ENCODE peak calls at places on chromosomes 11 and 22, in five cellular contexts. D, W, H, K and I are unnamed samples.

GRCh38 chr11:100941033-100941432 is 188.6 kb downstream of the PGR start:
- DNase-seq in W (no peak), K (no peak), D (no peak), H (no peak), I (no peak)

GRCh38 chr11:125990244-125990643 is 44.4 kb downstream of the VSIG10L2 start:
- DNase-seq in K (no peak), W (no peak), D (no peak), H (no peak), I (no peak)

GRCh38 chr11:106497321-106497720 is 419.9 kb downstream of the AASDHPPT start:
- DNase-seq in K (no peak), W (no peak), D (no peak), H (no peak), I (no peak)

GRCh38 chr11:121687961-121688566 is 235.3 kb upstream of the SORL1-AS1 start:
- DNase-seq in K (no peak), D (no peak), W (no peak), H (no peak), I (peak; percentile 58)

GRCh38 chr11:125207866-125208425 is 43.4 kb downstream of the PKNOX2 start:
- DNase-seq in K (no peak), D (no peak), H (no peak), W (no peak), I (no peak)

GRCh38 chr11:83521647-83522596 is 235.8 kb upstream of the CCDC90B start:
- DNase-seq in K (no peak), W (no peak), D (peak; percentile 15), H (no peak), I (peak; percentile 76)

GRCh38 chr22:26702906-26703830 is 45.8 kb downstream of the MIAT start:
- DNase-seq in H (no peak), D (no peak), W (no peak), K (no peak), I (no peak)

GRCh38 chr11:32131321-32131720 is 40.4 kb downstream of the RCN1 start:
- DNase-seq in D (no peak), W (no peak), K (no peak), H (no peak), I (no peak)

GRCh38 chr22:43742551-43742950 is 69.6 kb downstream of the EFCAB6 start:
- DNase-seq in K (no peak), D (no peak), W (no peak), H (no peak), I (no peak)

GRCh38 chr11:1049431-1049891 is 12.9 kb upstream of the MUC6 start:
- DNase-seq in K (no peak), D (no peak), W (no peak), H (no peak), I (no peak)

GRCh38 chr11:111846640-111847039 is 24.7 kb downstream of the ALG9 start:
- DNase-seq in H (no peak), W (no peak), D (no peak), K (no peak), I (no peak)

GRCh38 chr11:63132985-63133775 is 10.8 kb downstream of the SLC22A24 start:
- DNase-seq in D (no peak), W (no peak), K (no peak), H (no peak), I (peak; percentile 8)

GRCh38 chr11:114076974-114077373 is 17.5 kb downstream of the ZBTB16 start:
- DNase-seq in D (no peak), H (no peak), W (no peak), K (no peak), I (no peak)

GRCh38 chr11:46254135-46254491 is 23.3 kb upstream of the CREB3L1 start:
- DNase-seq in D (peak; percentile 53), K (no peak), W (no peak), H (no peak), I (no peak)

GRCh38 chr11:71247551-71248250 is 4.7 kb downstream of the SHANK2 start:
- DNase-seq in W (no peak), H (no peak), K (no peak), D (no peak), I (peak; percentile 87)

GRCh38 chr11:978073-978720 is 52.5 kb downstream of the AP2A2 start:
- DNase-seq in H (no peak), K (no peak), D (no peak), W (no peak), I (no peak)

GRCh38 chr22:30885001-30885366 is 83.6 kb downstream of the MORC2 start:
- DNase-seq in H (no peak), W (no peak), D (no peak), K (no peak), I (no peak)

GRCh38 chr11:68012843-68013610 is 2.9 kb downstream of the ALDH3B1 start:
- DNase-seq in K (no peak), D (peak; percentile 96), W (no peak), H (no peak), I (no peak)

GRCh38 chr11:118609380-118610219 is 2.2 kb downstream of the PHLDB1 start:
- DNase-seq in W (no peak), D (no peak), K (no peak), H (no peak), I (peak; percentile 57)

GRCh38 chr11:3849297-3849874 is 6.1 kb upstream of the STIM1 start:
- DNase-seq in K (no peak), W (no peak), D (peak; percentile 41), H (no peak), I (peak; percentile 66)

GRCh38 chr22:36886016-36886415 is 25.2 kb downstream of the NCF4 start:
- DNase-seq in K (no peak), H (no peak), W (no peak), D (no peak), I (no peak)

GRCh38 chr11:107006076-107006833 is 12.0 kb downstream of the GUCY1A2 start:
- DNase-seq in H (no peak), W (no peak), K (no peak), D (no peak), I (no peak)

GRCh38 chr22:19597399-19597735 is 73.2 kb upstream of the CLDN5 start:
- DNase-seq in H (no peak), K (no peak), W (no peak), D (peak; percentile 32), I (no peak)

GRCh38 chr11:5600374-5600851 is 4.0 kb downstream of the TRIM6 start:
- DNase-seq in H (peak; percentile 23), W (peak; percentile 66), K (peak; percentile 45), D (peak; percentile 63), I (peak; percentile 92)

GRCh38 chr22:46726066-46726985 is 11.7 kb downstream of the CERK start:
- DNase-seq in W (no peak), D (no peak), H (no peak), K (no peak), I (no peak)

GRCh38 chr11:79514695-79515094 is 73.9 kb upstream of the TENM4 start:
- DNase-seq in W (no peak), H (no peak), K (peak; percentile 18), D (no peak), I (no peak)

GRCh38 chr11:61917357-61918109 is at the start of gene RAB3IL1:
- DNase-seq in H (no peak), D (no peak), K (peak; percentile 91), W (no peak), I (peak; percentile 81)

GRCh38 chr22:31274017-31274416 is 18.3 kb downstream of the PIK3IP1 start:
- DNase-seq in D (no peak), K (no peak), H (no peak), W (no peak), I (no peak)

GRCh38 chr11:18521123-18521522 is 5.6 kb downstream of the TSG101 start:
- DNase-seq in H (no peak), D (no peak), W (no peak), K (no peak), I (no peak)
- TF ChIP-seq CREB1 in H (no peak), D (no peak), W (no peak), K (no peak), I (no peak)

GRCh38 chr11:77776455-77776854 is 44.1 kb downstream of the RSF1 start:
- DNase-seq in W (no peak), D (peak; percentile 29), K (peak; percentile 21), H (no peak), I (no peak)

GRCh38 chr11:77783023-77783422 is 37.5 kb downstream of the RSF1 start:
- DNase-seq in K (no peak), H (no peak), W (no peak), D (no peak), I (no peak)

GRCh38 chr11:77778118-77778517 is 42.4 kb downstream of the RSF1 start:
- DNase-seq in D (no peak), W (no peak), H (no peak), K (no peak), I (no peak)

GRCh38 chr11:77778549-77778948 is 42.0 kb downstream of the RSF1 start:
- DNase-seq in D (no peak), K (no peak), W (no peak), H (no peak), I (no peak)

GRCh38 chr11:77779935-77780334 is 40.6 kb downstream of the RSF1 start:
- DNase-seq in K (no peak), H (no peak), W (no peak), D (peak; percentile 29), I (peak; percentile 75)
- H4K20me1 ChIP-seq in K (no peaks in the 10 kb centered on the region), H (no peaks in the 10 kb centered on the region), W (peaks cover 14% of the 10 kb centered on the region), D (peaks cover 36% of the 10 kb centered on the region), I (peaks cover 22% of the 10 kb centered on the region)

GRCh38 chr11:65872555-65873279 is at the start of gene EFEMP2:
- DNase-seq in W (no peak), D (no peak), K (no peak), H (no peak), I (no peak)

GRCh38 chr11:65870307-65870658 is 2.3 kb downstream of the EFEMP2 start:
- DNase-seq in H (no peak), D (no peak), W (no peak), K (no peak), I (no peak)

GRCh38 chr11:65870706-65871681 is 1.6 kb downstream of the EFEMP2 start:
- DNase-seq in D (no peak), K (no peak), H (no peak), W (no peak), I (no peak)

GRCh38 chr11:65871811-65872548 is 620 bp downstream of the EFEMP2 start:
- DNase-seq in H (no peak), W (no peak), D (no peak), K (no peak), I (peak; percentile 62)

GRCh38 chr11:65873280-65874156 is 918 bp upstream of the EFEMP2 start:
- DNase-seq in K (peak; percentile 98), W (peak; percentile 84), H (peak; percentile 87), D (peak; percentile 80), I (peak; percentile 96)
- TF ChIP-seq EZH2 in K (no peak), W (no peak), H (no peak), D (no peak), I (no peak)

DNA sequence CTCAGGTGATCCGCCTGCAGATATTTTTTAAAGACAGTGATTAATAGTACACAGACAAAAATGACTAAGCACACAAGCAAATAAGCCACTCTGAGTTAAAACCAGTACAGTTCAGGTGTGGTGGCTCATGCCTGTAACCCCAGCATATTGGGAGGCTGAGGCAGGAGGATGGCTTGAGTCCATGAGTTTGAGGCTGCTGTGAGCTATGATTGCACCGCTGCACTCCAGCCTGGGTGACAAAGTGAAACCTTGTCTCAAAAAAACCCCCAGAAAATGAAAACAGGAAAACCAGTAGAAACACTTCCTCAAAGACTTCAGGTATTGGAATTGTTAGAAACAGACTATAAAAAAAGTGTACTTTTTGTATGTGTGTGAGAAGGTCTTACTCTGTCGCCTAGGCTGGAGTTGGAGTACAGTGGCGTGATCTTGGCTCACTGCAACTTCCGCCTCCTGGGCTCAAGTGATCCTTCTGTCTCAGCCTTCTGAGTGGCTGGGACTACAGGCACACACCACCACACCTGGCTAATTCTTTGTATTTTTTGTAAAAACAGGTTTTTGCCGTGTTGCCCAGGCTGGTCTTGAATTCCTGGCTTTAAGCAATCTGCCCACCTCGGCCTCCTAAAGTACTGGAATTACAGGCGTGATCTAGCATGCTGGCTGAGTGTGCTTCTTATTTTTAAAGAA is 33.1 kb downstream of the PPP6R2 start:
- DNase-seq in D (no peak), W (no peak), K (no peak), H (no peak), I (no peak)
- TF ChIP-seq CREB1 in D (no peak), W (no peak), K (no peak), H (no peak), I (no peak)

GRCh38 chr22:23206915-23207314 is 26.6 kb downstream of the BCR start:
- DNase-seq in D (no peak), H (no peak), K (peak; percentile 53), W (no peak), I (no peak)
- H4K20me1 ChIP-seq in D (peaks cover 8% of the 10 kb centered on the region), H (peaks cover 3% of the 10 kb centered on the region), K (peaks cover 46% of the 10 kb centered on the region), W (peaks cover 18% of the 10 kb centered on the region), I (peaks cover 33% of the 10 kb centered on the region)